ENCODE peak calls at places on chromosomes 4 and X, in seven cellular contexts. X is PC-3, W is GM23338, Y is neural progenitor cell, A is SK-N-SH, S is MM.1S, G is PC-9. P is an unnamed sample. For H4K20me1 and H3F3A, the result is how much of the 10 kb centered on the place peaks cover.

GRCh38 chrX:81121513-81122363 is 80.0 kb downstream of the HMGN5 start:
- DNase-seq in S (peak), A (peak), W (peak), Y (peak), X (peak), G (peak), P (peak)

GRCh38 chrX:63525491-63525890 is 174.4 kb upstream of the SPIN4 start:
- DNase-seq in G (no peak), X (no peak), Y (peak), A (no peak), W (no peak), S (peak), P (no peak)

GRCh38 chr4:173001571-173001970 is 167.0 kb upstream of the GALNT7 start:
- DNase-seq in G (no peak), A (no peak), X (peak), W (no peak), S (no peak), Y (no peak), P (peak)

GRCh38 chr4:53712326-53712725 is 121.0 kb upstream of the LNX1 start:
- DNase-seq in S (peak), G (no peak), Y (no peak), X (no peak), A (peak), W (no peak), P (no peak)

GRCh38 chr4:164221631-164222030 is 532.3 kb upstream of the SMIM31 start:
- DNase-seq in G (no peak), S (no peak), Y (no peak), A (no peak), W (no peak), X (peak), P (peak)

GRCh38 chrX:136589966-136590365 is 58.0 kb downstream of the VGLL1 start:
- DNase-seq in W (no peak), S (no peak), A (no peak), Y (no peak), X (peak), G (no peak), P (peak)

GRCh38 chr4:148293571-148293970 is 148.6 kb downstream of the NR3C2 start:
- DNase-seq in S (no peak), X (no peak), A (no peak), W (no peak), Y (no peak), G (no peak), P (no peak)

GRCh38 chrX:135477576-135477975 is 42.9 kb upstream of the INTS6L start:
- DNase-seq in S (peak), Y (peak), A (peak), X (peak), W (peak), G (peak), P (peak)

GRCh38 chr4:184250795-184251679 is 33.4 kb upstream of the ENPP6 start:
- DNase-seq in G (no peak), Y (peak), A (peak), W (peak), S (peak), X (peak), P (peak)

GRCh38 chr4:169909897-169910296 is 116.3 kb downstream of the MFAP3L start:
- DNase-seq in A (no peak), W (no peak), X (no peak), Y (no peak), G (no peak), S (no peak), P (no peak)

GRCh38 chrX:124086411-124086810 is 124.9 kb downstream of the STAG2 start:
- DNase-seq in Y (no peak), S (peak), G (no peak), X (no peak), W (no peak), A (no peak), P (no peak)

GRCh38 chr4:86895692-86896488 is 3.7 kb upstream of the C4orf36 start:
- DNase-seq in G (no peak), W (peak), S (peak), X (peak), A (peak), Y (peak), P (peak)

GRCh38 chrX:112341598-112341997 is 259.0 kb upstream of the TRPC5 start:
- DNase-seq in S (no peak), Y (no peak), G (no peak), A (no peak), W (no peak), X (peak), P (peak)

DNA sequence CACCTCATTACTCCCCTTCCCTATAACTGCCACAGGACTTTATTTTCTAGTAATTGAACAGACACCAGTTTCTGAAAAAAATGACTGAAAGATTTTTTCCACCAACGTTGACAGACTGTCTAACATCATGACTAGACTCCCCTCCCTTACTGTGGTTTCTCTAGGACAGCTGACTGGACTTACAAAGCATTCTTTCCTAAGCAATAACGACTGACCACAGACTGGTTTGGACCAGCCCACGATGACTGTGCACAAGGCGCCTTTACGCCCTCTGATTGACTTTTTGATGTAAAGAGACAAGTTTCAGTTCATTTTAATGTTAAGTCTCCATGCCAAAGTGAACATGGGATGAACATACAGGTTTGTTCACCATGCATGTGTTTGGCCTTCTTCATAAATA is 50.4 kb upstream of the UGT2B4 start:
- DNase-seq in A (no peak), X (peak), Y (no peak), S (peak), G (no peak), W (no peak), P (no peak)
- H4K20me1 ChIP-seq in A (under half), X (under half), Y (under half), S (under half), G (under half), W (under half), P (under half)

GRCh38 chr4:145130788-145131398 is 32.8 kb downstream of the ABCE1 start:
- DNase-seq in W (no peak), S (no peak), X (peak), G (no peak), A (no peak), Y (no peak), P (peak)
- H3F3A ChIP-seq in W (under half), S (under half), X (under half), G (under half), A (under half), Y (under half), P (half or more)

GRCh38 chrX:37608156-37608555 is 36.7 kb downstream of the LANCL3 start:
- DNase-seq in W (peak), A (no peak), S (no peak), Y (no peak), G (no peak), X (no peak), P (no peak)

GRCh38 chrX:37609727-37610126 is 38.3 kb downstream of the LANCL3 start:
- DNase-seq in W (no peak), A (no peak), X (no peak), G (no peak), S (no peak), Y (no peak), P (no peak)

DNA sequence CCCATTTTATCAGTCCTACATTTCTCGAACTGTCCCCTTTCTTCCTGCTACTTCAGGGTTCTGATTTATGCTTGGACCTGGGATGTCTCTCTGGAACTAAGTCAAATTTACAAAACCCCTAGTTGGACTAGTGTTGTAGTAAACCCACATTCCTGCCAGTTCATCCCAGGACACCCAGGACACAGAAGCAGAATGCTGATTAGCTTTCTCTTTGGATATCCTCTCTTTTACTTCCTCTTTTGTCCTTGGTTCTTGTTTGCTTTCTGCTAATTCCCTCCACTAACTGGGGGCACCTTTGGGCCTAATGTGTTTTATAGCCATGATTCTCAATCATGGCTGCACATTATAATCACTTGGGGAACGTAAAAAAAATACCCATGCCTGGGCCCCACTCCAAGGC is 42.4 kb downstream of the LANCL3 start:
- DNase-seq in G (no peak), Y (no peak), S (no peak), A (no peak), W (no peak), X (no peak), P (no peak)
- H2AFZ ChIP-seq in G (no peak), Y (no peak), S (no peak), A (no peak), W (no peak), X (no peak), P (no peak)

DNA sequence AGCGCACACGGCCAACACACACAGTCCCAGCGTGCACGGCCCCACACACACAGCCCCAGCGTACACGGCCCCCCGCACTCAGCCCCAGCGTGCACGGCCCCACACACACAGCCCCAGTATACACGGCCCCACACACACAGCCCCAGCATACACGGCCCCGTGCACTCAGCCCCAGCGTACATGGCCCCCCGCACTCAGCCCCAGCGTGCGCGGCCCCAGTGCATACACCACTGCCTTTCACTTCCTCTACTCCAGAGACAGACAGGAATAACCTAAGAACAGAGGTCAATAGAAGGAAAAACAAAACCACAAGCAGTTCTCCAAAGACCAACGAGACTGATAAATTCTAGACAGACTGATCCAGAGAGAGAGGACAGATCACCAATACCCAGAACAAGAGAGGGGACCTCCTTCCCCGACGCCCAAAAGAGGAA is 17.1 kb downstream of the GAK start:
- DNase-seq in S (no peak), A (no peak), Y (no peak), W (no peak), G (no peak), X (no peak), P (no peak)
- H4K20me1 ChIP-seq in S (under half), A (under half), Y (under half), W (under half), G (half or more), X (under half), P (under half)

DNA sequence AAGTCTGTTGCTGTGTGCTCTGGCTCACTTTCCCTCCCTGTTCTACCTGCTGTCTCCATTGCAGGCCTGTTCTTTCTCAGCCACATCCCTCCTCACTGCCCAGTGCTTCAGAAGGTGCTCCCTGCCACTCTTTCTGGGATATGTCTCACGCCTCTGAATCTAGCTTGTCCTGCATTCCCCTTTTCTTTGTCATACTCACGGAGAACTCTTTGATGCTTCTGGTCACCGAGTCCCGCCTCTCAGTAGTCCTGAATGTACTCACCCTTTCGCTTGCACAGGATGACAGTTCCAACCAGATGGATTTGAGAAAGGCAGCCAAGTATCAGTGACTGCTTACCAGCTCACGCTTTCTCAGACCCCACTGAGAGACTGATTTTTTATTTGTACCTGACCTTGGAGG is 65.2 kb upstream of the TLR2 start:
- DNase-seq in S (no peak), X (no peak), A (no peak), Y (peak), G (no peak), W (peak), P (no peak)
- H3F3A ChIP-seq in S (under half), X (under half), A (under half), Y (under half), G (under half), W (under half), P (under half)

DNA sequence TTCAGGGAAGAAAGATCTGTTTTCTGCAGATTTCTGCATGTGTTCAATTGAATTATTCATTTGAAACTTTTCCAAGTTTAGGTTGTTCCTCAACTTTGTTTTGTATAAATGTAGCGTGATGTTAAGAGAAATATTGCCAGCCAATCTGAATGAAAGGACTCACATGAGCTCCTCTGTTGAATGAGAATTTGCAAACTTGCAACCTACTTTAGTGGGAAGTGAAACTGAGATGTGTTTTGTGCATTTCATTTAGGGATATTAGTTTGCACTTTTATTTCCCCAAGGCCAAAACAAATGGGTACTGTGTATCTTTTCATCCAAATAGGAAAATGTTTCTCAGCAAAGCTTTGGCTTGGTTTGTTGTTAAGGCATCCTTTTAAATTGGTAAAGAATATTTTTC is 193.7 kb upstream of the BANK1 start:
- DNase-seq in Y (no peak), A (no peak), S (peak), W (no peak), G (no peak), X (no peak), P (no peak)
- H2AFZ ChIP-seq in Y (no peak), A (no peak), S (peak), W (no peak), G (no peak), X (no peak), P (no peak)

GRCh38 chr4:105154576-105154975 is 7.9 kb downstream of the TET2 start:
- DNase-seq in X (no peak), G (no peak), Y (no peak), A (no peak), W (peak), S (no peak), P (no peak)
- H4K20me1 ChIP-seq in X (under half), G (under half), Y (under half), A (under half), W (under half), S (under half), P (under half)

GRCh38 chr4:82422616-82423015 is 7.6 kb downstream of the HNRNPDL start:
- DNase-seq in Y (no peak), G (no peak), S (no peak), W (no peak), A (no peak), X (no peak), P (no peak)
- H3F3A ChIP-seq in Y (half or more), G (half or more), S (half or more), W (half or more), A (under half), X (under half), P (half or more)

GRCh38 chr4:71235321-71236206 is 103.3 kb upstream of the SLC4A4 start:
- DNase-seq in W (no peak), G (no peak), A (no peak), X (no peak), Y (no peak), S (no peak), P (no peak)
- H2AFZ ChIP-seq in W (no peak), G (no peak), A (no peak), X (no peak), Y (no peak), S (no peak), P (no peak)

DNA sequence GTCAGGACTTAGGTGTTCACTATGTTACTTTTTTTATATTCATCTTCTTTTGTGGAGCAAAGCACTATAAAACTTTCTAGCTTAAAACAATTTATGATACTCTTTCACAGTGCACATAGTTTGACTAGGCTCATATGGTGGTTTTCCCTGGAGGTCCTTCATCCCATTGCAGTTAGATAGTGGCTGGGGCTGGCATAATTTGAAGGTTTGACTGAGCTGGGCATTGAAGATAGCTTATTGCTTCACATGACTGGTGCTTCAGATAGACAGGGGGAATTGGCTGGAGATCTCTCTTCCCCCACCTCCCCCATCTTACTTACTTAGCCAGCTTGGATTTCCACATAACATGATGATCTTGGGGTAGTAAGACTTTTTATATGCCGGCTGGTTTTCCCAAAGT is 7.0 kb upstream of the GABRA4 start:
- DNase-seq in A (no peak), Y (no peak), G (no peak), W (no peak), S (no peak), X (no peak), P (no peak)
- H4K20me1 ChIP-seq in A (under half), Y (under half), G (under half), W (under half), S (under half), X (under half), P (under half)

P was measured in GM23248.